ENCODE peak calls at places on chromosome 12, in ten cellular contexts. B is endothelial cell; H is cardiac muscle cell; G is B cell; L is epithelial cell of esophagus; W is CD8-positive, alpha-beta T cell; Q is astrocyte of the cerebellum; K is endodermal cell; C is uterus; Y is choroid plexus epithelial cell. E is an unnamed sample.

GRCh38 chr12:32995623-32996022 is 99.0 kb upstream of the PKP2 start:
- DNase-seq in B (no peak), H (no peak), G (no peak), L (peak; percentile 61), W (no peak), Q (no peak), K (no peak), C (no peak), Y (no peak), E (no peak)

GRCh38 chr12:55847033-55847432 is 4.3 kb upstream of the MMP19 start:
- DNase-seq in B (no peak), H (no peak), G (no peak), L (peak; percentile 39), W (no peak), Q (no peak), K (no peak), C (peak; percentile 61), Y (peak; percentile 79), E (peak; percentile 64)

GRCh38 chr12:70875628-70876027 is 44.9 kb downstream of the PTPRR start:
- DNase-seq in B (no peak), H (no peak), G (no peak), L (no peak), W (no peak), Q (no peak), K (no peak), C (no peak), Y (no peak), E (no peak)

GRCh38 chr12:30926243-30927209 is at the start of gene TSPAN11:
- DNase-seq in B (peak; percentile 65), H (peak; percentile 76), G (no peak), L (peak; percentile 17), W (no peak), Q (no peak), K (peak; percentile 91), C (no peak), Y (peak; percentile 50), E (no peak)

GRCh38 chr12:65824314-65824563 is at the start of gene HMGA2:
- DNase-seq in B (peak; percentile 53), H (no peak), G (no peak), L (no peak), W (no peak), Q (no peak), K (no peak), C (no peak), Y (peak; percentile 80), E (no peak)

GRCh38 chr12:46382425-46382973 is 9.9 kb upstream of the SLC38A2 start:
- DNase-seq in B (no peak), H (no peak), G (peak; percentile 20), L (peak; percentile 41), W (no peak), Q (no peak), K (peak; percentile 68), C (peak; percentile 47), Y (no peak), E (no peak)

GRCh38 chr12:56957229-56958052 is at the start of gene RDH16:
- DNase-seq in B (no peak), H (no peak), G (no peak), L (peak; percentile 94), W (no peak), Q (no peak), K (peak; percentile 36), C (no peak), Y (no peak), E (peak; percentile 90)

GRCh38 chr12:2689879-2690278 is 104.9 kb upstream of the FKBP4 start:
- DNase-seq in B (no peak), H (no peak), G (no peak), L (no peak), W (no peak), Q (no peak), K (peak; percentile 49), C (no peak), Y (no peak), E (no peak)

GRCh38 chr12:100127766-100128508 is 14.7 kb downstream of the BLTP3B start:
- DNase-seq in B (no peak), H (no peak), G (no peak), L (peak; percentile 77), W (no peak), Q (no peak), K (no peak), C (peak; percentile 28), Y (peak; percentile 82), E (peak; percentile 75)

GRCh38 chr12:2813573-2814185 is 1.2 kb downstream of the ITFG2 start:
- DNase-seq in B (peak; percentile 52), H (peak; percentile 73), G (peak; percentile 51), L (peak; percentile 73), W (peak; percentile 26), Q (no peak), K (peak; percentile 83), C (no peak), Y (peak; percentile 85), E (peak; percentile 81)

GRCh38 chr12:107429006-107429698 is 256.4 kb upstream of the PWP1 start:
- DNase-seq in B (no peak), H (no peak), G (no peak), L (peak; percentile 90), W (no peak), Q (no peak), K (peak; percentile 63), C (no peak), Y (no peak), E (peak; percentile 71)

GRCh38 chr12:132367401-132367851 is 38.0 kb upstream of the GALNT9 start:
- DNase-seq in B (no peak), H (no peak), G (no peak), L (no peak), W (no peak), Q (no peak), K (no peak), C (no peak), Y (peak; percentile 62), E (peak; percentile 6)

GRCh38 chr12:66693901-66694513 is 15.1 kb upstream of the GRIP1 start:
- DNase-seq in B (peak; percentile 12), H (peak; percentile 77), G (peak; percentile 75), L (peak; percentile 77), W (no peak), Q (peak; percentile 68), K (peak; percentile 65), C (peak; percentile 15), Y (peak; percentile 89), E (peak; percentile 75)

GRCh38 chr12:6549379-6550151 is 6.3 kb downstream of the IFFO1 start:
- DNase-seq in B (no peak), H (no peak), G (no peak), L (no peak), W (no peak), Q (no peak), K (no peak), C (no peak), Y (no peak), E (no peak)

GRCh38 chr12:115468087-115468510 is 784.1 kb upstream of the TBX3 start:
- DNase-seq in B (no peak), H (no peak), G (no peak), L (peak; percentile 34), W (no peak), Q (no peak), K (peak; percentile 87), C (no peak), Y (peak; percentile 59), E (no peak)

GRCh38 chr12:51863921-51864700 is 15.6 kb upstream of the FIGNL2 start:
- DNase-seq in B (peak; percentile 70), H (peak; percentile 86), G (no peak), L (no peak), W (no peak), Q (no peak), K (peak; percentile 97), C (no peak), Y (no peak), E (no peak)

GRCh38 chr12:49548822-49549648 is 10.2 kb downstream of the KCNH3 start:
- DNase-seq in B (peak; percentile 61), H (peak; percentile 53), G (peak; percentile 57), L (no peak), W (no peak), Q (no peak), K (peak; percentile 87), C (no peak), Y (peak; percentile 23), E (no peak)

GRCh38 chr12:68310370-68310769 is 21.8 kb downstream of the MDM1 start:
- DNase-seq in B (no peak), H (no peak), G (no peak), L (peak; percentile 85), W (no peak), Q (peak; percentile 42), K (no peak), C (no peak), Y (peak; percentile 87), E (peak; percentile 63)

GRCh38 chr12:113130457-113131135 is 5.0 kb downstream of the RASAL1 start:
- DNase-seq in B (no peak), H (no peak), G (peak; percentile 63), L (peak; percentile 45), W (no peak), Q (no peak), K (peak; percentile 93), C (no peak), Y (no peak), E (peak; percentile 39)
- TF ChIP-seq CTCF in B (no peak), H (peak; percentile 21), G (no peak), L (no peak), W (no peak), Q (peak; percentile 38), K (peak; percentile 72), C (no peak), Y (peak; percentile 34), E (no peak)

GRCh38 chr12:95848575-95849388 is 10.0 kb upstream of the SNRPF start:
- DNase-seq in B (peak; percentile 16), H (no peak), G (no peak), L (peak; percentile 46), W (no peak), Q (no peak), K (peak; percentile 81), C (no peak), Y (peak; percentile 63), E (peak; percentile 58)
- TF ChIP-seq CTCF in B (no peak), H (peak; percentile 38), G (no peak), L (peak; percentile 38), W (no peak), Q (peak; percentile 47), K (peak; percentile 62), C (no peak), Y (peak; percentile 49), E (peak; percentile 41)

DNA sequence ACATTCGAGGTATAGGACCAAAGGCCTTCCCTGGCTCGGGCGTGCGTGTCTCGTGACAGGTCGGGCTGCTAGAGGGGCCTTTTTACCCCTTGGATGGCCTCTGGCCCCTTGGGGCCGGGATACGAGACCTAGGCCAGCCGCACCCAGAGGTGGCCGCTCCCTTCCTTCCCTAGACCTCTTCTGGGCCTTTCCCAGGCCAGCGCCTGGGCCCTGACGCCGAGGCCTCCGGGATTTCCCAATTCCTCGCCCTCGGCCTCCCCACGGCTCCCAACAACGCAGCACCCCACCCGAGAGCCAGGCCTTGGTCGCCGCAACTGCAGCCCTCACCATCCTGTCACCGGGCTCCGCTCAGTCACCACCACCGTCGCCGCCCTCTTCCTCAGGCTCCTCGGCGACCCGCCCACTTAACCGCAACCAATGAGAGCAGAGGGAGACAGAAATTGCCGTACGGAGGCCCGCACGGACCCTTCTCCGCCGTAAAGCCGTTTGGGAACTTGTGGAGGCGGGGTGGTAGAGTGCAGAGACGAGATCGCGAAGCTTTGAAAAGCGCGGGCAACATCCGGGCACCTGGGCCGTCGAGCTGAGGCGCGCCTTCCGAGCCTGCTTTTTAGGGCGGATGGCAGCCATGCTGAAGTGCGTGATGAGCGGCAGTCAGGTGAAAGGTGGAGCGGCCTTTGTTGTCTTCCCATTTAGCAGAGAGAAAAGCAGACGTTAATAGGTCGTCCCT is at the start of the genes RAD9B and VPS29:
- DNase-seq in B (peak; percentile 95), H (peak; percentile 97), G (peak; percentile 98), L (peak; percentile 99), W (peak; percentile 98), Q (peak; percentile 92), K (peak; percentile 100), C (peak; percentile 97), Y (peak; percentile 98), E (peak; percentile 98)
- TF ChIP-seq CTCF in B (no peak), H (no peak), G (no peak), L (no peak), W (no peak), Q (no peak), K (no peak), C (peak; percentile 41), Y (no peak), E (no peak)

GRCh38 chr12:72273851-72274284 is 1.7 kb downstream of the TRHDE start:
- DNase-seq in B (no peak), H (no peak), G (no peak), L (peak; percentile 32), W (no peak), Q (no peak), K (peak; percentile 75), C (no peak), Y (no peak), E (no peak)
- TF ChIP-seq CTCF in B (no peak), H (no peak), G (no peak), L (no peak), W (no peak), Q (no peak), K (no peak), C (no peak), Y (no peak), E (no peak)

E was measured in MCF 10A.